ENCODE peak calls at places on chromosomes 5 and 9, in eight cellular contexts. V, C, S, F, Z, W, K and P are unnamed samples.

GRCh38 chr5:51987239-51987638 is 604.0 kb downstream of the ISL1 start:
- DNase-seq in S (no peak), Z (no peak), F (no peak), V (no peak), C (no peak), W (no peak), K (no peak), P (no peak)

GRCh38 chr9:126292736-126293521 is 33.7 kb upstream of the MVB12B start:
- DNase-seq in S (no peak), Z (no peak), F (no peak), V (no peak), C (no peak), W (no peak), K (no peak), P (no peak)

GRCh38 chr5:136811551-136811950 is 446.2 kb upstream of the TRPC7 start:
- DNase-seq in S (no peak), V (no peak), K (no peak), C (peak; percentile 93), Z (no peak), W (no peak), F (peak; percentile 73), P (peak; percentile 65)

GRCh38 chr9:3508531-3509374 is 17.0 kb downstream of the RFX3 start:
- DNase-seq in Z (peak; percentile 14), K (no peak), S (peak; percentile 88), F (no peak), W (peak; percentile 43), C (peak; percentile 53), V (no peak), P (no peak)

GRCh38 chr9:2816476-2817141 is 27.3 kb downstream of the PUM3 start:
- DNase-seq in C (peak; percentile 97), K (no peak), F (peak; percentile 88), Z (no peak), S (no peak), V (no peak), W (no peak), P (peak; percentile 96)

GRCh38 chr5:1321576-1321975 is 23.3 kb downstream of the CLPTM1L start:
- DNase-seq in Z (no peak), K (no peak), C (no peak), S (no peak), W (no peak), F (no peak), V (no peak), P (no peak)

GRCh38 chr9:103471241-103471640 is 476.1 kb downstream of the CYLC2 start:
- DNase-seq in C (no peak), K (no peak), Z (no peak), V (no peak), F (no peak), S (no peak), W (no peak), P (no peak)

GRCh38 chr9:136928591-136928990 is 15.9 kb downstream of the FBXW5 start:
- DNase-seq in F (no peak), V (no peak), S (no peak), K (no peak), W (no peak), Z (no peak), C (no peak), P (no peak)

GRCh38 chr9:85863875-85864274 is 77.1 kb upstream of the NAA35 start:
- DNase-seq in W (no peak), C (no peak), K (no peak), S (no peak), F (no peak), V (no peak), Z (no peak), P (no peak)

GRCh38 chr5:137446611-137447010 is 52.5 kb downstream of the SPOCK1 start:
- DNase-seq in V (no peak), Z (no peak), C (no peak), W (no peak), K (no peak), S (peak; percentile 23), F (no peak), P (no peak)

GRCh38 chr9:77163889-77164288 is 13.4 kb upstream of the VPS13A start:
- DNase-seq in Z (no peak), F (peak; percentile 45), K (no peak), W (no peak), S (no peak), V (no peak), C (peak; percentile 20), P (peak; percentile 88)

GRCh38 chr9:34961574-34962480 is 3.7 kb downstream of the PHF24 start:
- DNase-seq in W (no peak), K (no peak), C (peak; percentile 54), Z (no peak), V (no peak), S (no peak), F (peak; percentile 21), P (peak; percentile 82)

GRCh38 chr5:154406231-154406630 is 39.6 kb upstream of the SAP30L start:
- DNase-seq in Z (no peak), K (no peak), V (no peak), W (no peak), F (peak; percentile 54), S (no peak), C (peak; percentile 87), P (peak; percentile 80)

GRCh38 chr5:72366324-72366976 is 46.3 kb downstream of the PTCD2 start:
- DNase-seq in F (peak; percentile 48), K (peak; percentile 21), Z (peak; percentile 79), V (peak; percentile 13), W (peak; percentile 33), S (peak; percentile 54), C (peak; percentile 55), P (peak; percentile 74)

GRCh38 chr9:122158202-122158601 is 1.4 kb downstream of the NDUFA8 start:
- DNase-seq in Z (no peak), F (no peak), C (peak; percentile 31), K (no peak), S (peak; percentile 25), V (peak; percentile 18), W (no peak), P (peak; percentile 50)

GRCh38 chr5:172910828-172911627 is 48.2 kb upstream of the RPL26L1 start:
- DNase-seq in F (no peak), V (peak; percentile 24), C (peak; percentile 66), K (no peak), S (peak; percentile 19), Z (no peak), W (no peak), P (peak; percentile 97)

GRCh38 chr5:124773291-124774001 is 27.0 kb upstream of the ZNF608 start:
- DNase-seq in W (no peak), F (no peak), C (no peak), Z (no peak), K (no peak), S (peak; percentile 88), V (no peak), P (no peak)

GRCh38 chr9:127965953-127966352 is 14.8 kb downstream of the EEIG1 start:
- DNase-seq in C (peak; percentile 9), V (no peak), W (no peak), Z (no peak), S (no peak), K (no peak), F (no peak), P (no peak)

GRCh38 chr5:10319202-10319851 is 11.6 kb upstream of the CMBL start:
- DNase-seq in V (no peak), Z (no peak), S (no peak), W (no peak), F (no peak), C (no peak), K (no peak), P (peak; percentile 92)

GRCh38 chr9:136050266-136050705 is 44.8 kb downstream of the NACC2 start:
- DNase-seq in Z (no peak), W (no peak), K (no peak), C (no peak), F (no peak), S (no peak), V (no peak), P (no peak)

GRCh38 chr9:37300620-37301368 is 121.7 kb upstream of the GRHPR start:
- DNase-seq in C (peak; percentile 30), K (no peak), F (no peak), W (no peak), V (no peak), S (no peak), Z (no peak), P (peak; percentile 42)

GRCh38 chr5:99543841-99544240 is 615.0 kb upstream of the CHD1 start:
- DNase-seq in C (peak; percentile 49), F (no peak), Z (no peak), W (no peak), K (no peak), S (no peak), V (no peak), P (peak; percentile 64)

GRCh38 chr5:151006704-151007334 is 13.6 kb upstream of the GPX3 start:
- DNase-seq in C (no peak), V (no peak), K (no peak), W (no peak), S (no peak), F (no peak), Z (no peak), P (no peak)

GRCh38 chr9:35619800-35620158 is 1.6 kb upstream of the CD72 start:
- DNase-seq in Z (no peak), K (no peak), W (no peak), F (no peak), S (no peak), V (peak; percentile 54), C (no peak), P (no peak)

GRCh38 chr9:113692264-113692663 is 183.8 kb upstream of the ZNF618 start:
- DNase-seq in F (no peak), C (no peak), W (no peak), Z (no peak), V (no peak), S (no peak), K (no peak), P (no peak)

GRCh38 chr5:12023614-12024241 is 119.5 kb upstream of the CTNND2 start:
- DNase-seq in K (no peak), V (no peak), F (peak; percentile 1), Z (no peak), W (peak; percentile 5), S (peak; percentile 84), C (peak; percentile 25), P (peak; percentile 31)

GRCh38 chr9:133505186-133505830 is 19.5 kb downstream of the MYMK start:
- DNase-seq in Z (no peak), W (no peak), F (no peak), C (peak; percentile 25), K (no peak), S (no peak), V (no peak), P (peak; percentile 71)

GRCh38 chr5:159887050-159887449 is 29.2 kb upstream of the ADRA1B start:
- DNase-seq in F (no peak), Z (no peak), W (no peak), V (no peak), S (peak; percentile 75), K (no peak), C (peak; percentile 44), P (no peak)

GRCh38 chr9:22210262-22210661 is 201.2 kb upstream of the CDKN2B start:
- DNase-seq in S (no peak), K (no peak), Z (no peak), V (peak; percentile 19), W (no peak), F (no peak), C (no peak), P (peak; percentile 28)

GRCh38 chr9:129138476-129139232 is 27.4 kb downstream of the PTPA start:
- DNase-seq in V (no peak), F (peak; percentile 42), S (no peak), K (no peak), Z (peak; percentile 44), W (no peak), C (peak; percentile 50), P (no peak)

GRCh38 chr5:133981714-133982113 is 13.3 kb upstream of the C5orf15 start:
- DNase-seq in Z (no peak), C (no peak), W (no peak), S (no peak), F (no peak), K (no peak), V (no peak), P (no peak)